ENCODE peak calls at places on chromosomes 5 and 9, in five cellular contexts. C is K562, D is A549, E is IMR-90, A is GM12878. H is an unnamed sample.

GRCh38 chr5:81846301-81846700 is 95.4 kb upstream of the SSBP2 start:
- DNase-seq in A (no peak), D (no peak), E (no peak), C (no peak), H (no peak)

GRCh38 chr5:128629162-128629561 is 91.1 kb upstream of the FBN2 start:
- DNase-seq in C (no peak), D (no peak), E (no peak), A (no peak), H (no peak)

GRCh38 chr9:30851600-30851999 is 1532.8 kb upstream of the ACO1 start:
- DNase-seq in C (no peak), D (no peak), E (no peak), A (no peak), H (no peak)

GRCh38 chr9:96638606-96639364 is 16.3 kb downstream of the PRXL2C start:
- DNase-seq in C (no peak), E (no peak), A (no peak), D (no peak), H (no peak)

GRCh38 chr5:124869481-124870033 is 123.1 kb upstream of the ZNF608 start:
- DNase-seq in C (no peak), A (no peak), D (no peak), E (no peak), H (peak; percentile 21)

GRCh38 chr5:154514331-154514730 is 36.3 kb upstream of the HAND1 start:
- DNase-seq in A (no peak), E (no peak), C (no peak), D (no peak), H (no peak)

GRCh38 chr5:138732933-138733332 is 20.3 kb upstream of the CTNNA1 start:
- DNase-seq in C (no peak), D (no peak), E (no peak), A (no peak), H (no peak)

GRCh38 chr5:108266235-108266634 is 115.7 kb downstream of the FBXL17 start:
- DNase-seq in D (peak; percentile 24), C (peak; percentile 48), E (peak; percentile 11), A (no peak), H (no peak)

GRCh38 chr5:107997338-107997979 is 326.7 kb upstream of the EFNA5 start:
- DNase-seq in D (no peak), A (no peak), C (no peak), E (peak; percentile 59), H (no peak)

GRCh38 chr5:77398458-77398857 is 93.7 kb downstream of the WDR41 start:
- DNase-seq in E (no peak), C (no peak), A (no peak), D (no peak), H (no peak)

GRCh38 chr5:573976-574375 is 38.2 kb upstream of the CEP72 start:
- DNase-seq in D (no peak), C (no peak), A (no peak), E (no peak), H (no peak)

GRCh38 chr9:136007906-136008692 is 46.9 kb upstream of the UBAC1 start:
- DNase-seq in C (no peak), D (peak; percentile 55), E (peak; percentile 88), A (no peak), H (no peak)

GRCh38 chr5:91151947-91152346 is 231.2 kb downstream of the ARRDC3 start:
- DNase-seq in D (peak; percentile 66), C (no peak), E (peak; percentile 90), A (no peak), H (no peak)

GRCh38 chr5:1140188-1140817 is 28.4 kb upstream of the SLC12A7 start:
- DNase-seq in A (no peak), D (peak; percentile 67), E (peak; percentile 31), C (peak; percentile 81), H (peak; percentile 87)

GRCh38 chr9:93267091-93267541 is 83.2 kb downstream of the WNK2 start:
- DNase-seq in E (no peak), A (no peak), C (no peak), D (no peak), H (peak; percentile 16)

GRCh38 chr5:167050568-167051214 is 1240.8 kb upstream of the WWC1 start:
- DNase-seq in D (no peak), E (no peak), C (no peak), A (no peak), H (no peak)

GRCh38 chr5:146805099-146805498 is 73.5 kb downstream of the PPP2R2B start:
- DNase-seq in A (no peak), D (no peak), E (no peak), C (no peak), H (no peak)

GRCh38 chr5:152170350-152170749 is 234.7 kb downstream of the NMUR2 start:
- DNase-seq in C (no peak), A (no peak), D (peak; percentile 4), E (no peak), H (no peak)

GRCh38 chr9:84811072-84811725 is 141.7 kb downstream of the NTRK2 start:
- DNase-seq in A (no peak), D (no peak), C (no peak), E (no peak), H (no peak)

GRCh38 chr9:18256574-18256973 is 217.4 kb upstream of the ADAMTSL1 start:
- DNase-seq in D (no peak), C (no peak), E (peak; percentile 72), A (no peak), H (no peak)

GRCh38 chr5:115423541-115423940 is 121.0 kb downstream of the FEM1C start:
- DNase-seq in E (no peak), C (no peak), A (no peak), D (peak; percentile 27), H (no peak)

GRCh38 chr9:93318441-93318840 is 133.0 kb upstream of the FAM120A start:
- DNase-seq in A (no peak), D (no peak), E (no peak), C (no peak), H (peak; percentile 29)

GRCh38 chr9:96859461-96860198 is 5.3 kb upstream of the ZNF782 start:
- DNase-seq in E (peak; percentile 76), C (no peak), A (no peak), D (no peak), H (peak; percentile 47)

GRCh38 chr9:130561056-130561455 is 18.3 kb upstream of the FUBP3 start:
- DNase-seq in A (no peak), E (no peak), D (no peak), C (no peak), H (no peak)

GRCh38 chr9:101465330-101465915 is 29.8 kb upstream of the ALDOB start:
- DNase-seq in D (peak; percentile 77), A (no peak), E (peak; percentile 70), C (peak; percentile 81), H (no peak)

GRCh38 chr5:147223951-147224791 is 10.7 kb upstream of the STK32A start:
- DNase-seq in C (peak; percentile 7), E (peak; percentile 42), A (no peak), D (peak; percentile 38), H (peak; percentile 69)

GRCh38 chr9:111730937-111731567 is 63.7 kb downstream of the SHOC1 start:
- DNase-seq in E (peak; percentile 33), A (no peak), C (no peak), D (peak; percentile 16), H (no peak)

GRCh38 chr9:37371565-37372464 is 50.7 kb upstream of the GRHPR start:
- DNase-seq in C (peak; percentile 33), E (peak; percentile 58), A (peak; percentile 63), D (no peak), H (no peak)

GRCh38 chr5:139403418-139403786 is 487 bp downstream of the SPATA24 start:
- DNase-seq in D (no peak), A (no peak), E (no peak), C (no peak), H (no peak)

GRCh38 chr5:115169392-115170127 is at the start of gene TRIM36:
- DNase-seq in C (peak; percentile 92), D (peak; percentile 94), E (peak; percentile 79), A (peak; percentile 50), H (peak; percentile 96)

GRCh38 chr5:124596595-124597388 is 149.6 kb downstream of the ZNF608 start:
- DNase-seq in C (peak; percentile 65), E (peak; percentile 92), D (peak; percentile 91), A (no peak), H (no peak)

GRCh38 chr5:80186634-80187033 is 69.2 kb downstream of the SERINC5 start:
- DNase-seq in C (peak; percentile 20), D (peak; percentile 62), A (no peak), E (no peak), H (no peak)

GRCh38 chr9:89498845-89499480 is 1.1 kb upstream of the SEMA4D start:
- DNase-seq in E (no peak), C (no peak), D (no peak), A (no peak), H (no peak)

GRCh38 chr5:151523335-151523734 is 67.8 kb downstream of the FAT2 start:
- DNase-seq in A (no peak), C (peak; percentile 57), D (peak; percentile 63), E (peak; percentile 55), H (peak; percentile 72)

DNA sequence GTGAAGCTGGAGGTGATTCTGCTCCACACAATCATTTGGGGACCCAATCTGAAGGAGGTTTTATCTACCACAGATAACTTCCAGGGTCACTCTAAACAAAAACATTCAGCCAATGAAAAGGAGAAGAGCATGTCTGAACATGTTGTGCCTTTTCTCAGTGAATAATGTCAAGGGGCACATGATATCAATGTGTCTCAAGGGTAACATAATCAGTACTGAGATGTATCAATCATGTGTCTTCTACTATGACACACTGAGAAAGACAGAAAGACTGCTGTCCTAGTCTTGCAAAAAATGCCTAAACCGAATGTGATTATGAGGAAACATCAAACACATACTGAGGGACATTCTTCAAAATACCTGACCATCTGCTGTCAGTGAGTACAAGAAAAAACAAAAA is 25.4 kb upstream of the RASA1 start:
- DNase-seq in C (no peak), A (no peak), D (no peak), E (no peak), H (no peak)
- TF ChIP-seq RCOR1 in C (no peak), A (no peak), D (no peak), E (no peak), H (no peak)

GRCh38 chr9:28453918-28454317 is 880.6 kb upstream of the C9orf72 start:
- DNase-seq in A (no peak), D (no peak), C (no peak), E (no peak), H (no peak)

GRCh38 chr9:28456886-28457285 is 883.6 kb upstream of the C9orf72 start:
- DNase-seq in C (no peak), E (no peak), D (no peak), A (no peak), H (no peak)
- H3K4me2 ChIP-seq in C (no peak overlapping the region), E (no peak overlapping the region), D (no peak overlapping the region), A (no peak overlapping the region), H (no peak overlapping the region)

GRCh38 chr9:90870646-90871326 is 69.2 kb downstream of the SYK start:
- DNase-seq in D (peak; percentile 37), A (peak; percentile 17), C (peak; percentile 54), E (peak; percentile 44), H (peak; percentile 50)
- TF ChIP-seq RCOR1 in D (no peak), A (no peak), C (no peak), E (no peak), H (no peak)

GRCh38 chr5:102713682-102714231 is 41.3 kb upstream of the PAM start:
- DNase-seq in C (no peak), E (no peak), D (no peak), A (peak; percentile 2), H (no peak)
- H3K4me2 ChIP-seq in C (no peak overlapping the region), E (no peak overlapping the region), D (no peak overlapping the region), A (no peak overlapping the region), H (no peak overlapping the region)